ENCODE peak calls at places on chromosomes 6 and 20, in four cellular contexts. N is tibial artery, M is BE2C, H is WTC11. Z is an unnamed sample.

GRCh38 chr6:13427838-13428527 is 59.4 kb downstream of the GFOD1 start:
- DNase-seq in N (no peak), M (no peak), H (peak), Z (no peak)

GRCh38 chr20:56979125-56979524 is 287.3 kb downstream of the BMP7 start:
- DNase-seq in N (no peak), H (no peak), M (no peak), Z (no peak)

GRCh38 chr6:38493929-38494547 is 145.7 kb downstream of the BTBD9 start:
- DNase-seq in N (peak), H (peak), M (peak), Z (peak)

GRCh38 chr6:105692630-105693212 is 289.8 kb upstream of the PREP start:
- DNase-seq in M (no peak), N (no peak), H (no peak), Z (no peak)

GRCh38 chr6:122476131-122476530 is 4.5 kb upstream of the SERINC1 start:
- DNase-seq in N (no peak), M (no peak), H (no peak), Z (no peak)

GRCh38 chr6:143205983-143206382 is 145.3 kb downstream of the AIG1 start:
- DNase-seq in M (no peak), N (no peak), H (no peak), Z (no peak)

GRCh38 chr6:48611332-48611731 is 500.3 kb upstream of the PTCHD4 start:
- DNase-seq in N (no peak), H (no peak), M (no peak), Z (no peak)

GRCh38 chr6:33663028-33663427 is 41.9 kb downstream of the ITPR3 start:
- DNase-seq in M (no peak), N (no peak), H (no peak), Z (no peak)

GRCh38 chr6:47241742-47242482 is 67.8 kb downstream of the TNFRSF21 start:
- DNase-seq in H (no peak), M (no peak), N (no peak), Z (no peak)

GRCh38 chr6:158959552-158959951 is 40.5 kb downstream of the RSPH3 start:
- DNase-seq in N (no peak), H (no peak), M (no peak), Z (no peak)

GRCh38 chr6:13470240-13471140 is 16.9 kb downstream of the GFOD1 start:
- DNase-seq in N (no peak), H (no peak), M (peak), Z (no peak)

GRCh38 chr20:23151885-23152284 is 65.8 kb upstream of the CD93 start:
- DNase-seq in N (peak), M (no peak), H (no peak), Z (no peak)
- TF ChIP-seq CTCF in N (no peak), M (no peak), H (no peak), Z (no peak)

GRCh38 chr6:43702522-43703440 is 15.2 kb upstream of the MRPS18A start:
- DNase-seq in N (peak), H (peak), M (peak), Z (peak)
- TF ChIP-seq CTCF in N (no peak), H (no peak), M (no peak), Z (no peak)

GRCh38 chr20:50456452-50457324 is 53.5 kb upstream of the PTPN1 start:
- DNase-seq in M (no peak), N (no peak), H (no peak), Z (no peak)
- TF ChIP-seq CTCF in M (peak), N (no peak), H (no peak), Z (no peak)

GRCh38 chr6:84568971-84569370 is 195.4 kb downstream of the TBX18 start:
- DNase-seq in M (no peak), N (no peak), H (no peak), Z (no peak)
- TF ChIP-seq CTCF in M (peak), N (peak), H (no peak), Z (no peak)

GRCh38 chr6:129766959-129767728 is 57.2 kb upstream of the ARHGAP18 start:
- DNase-seq in N (no peak), H (peak), M (peak), Z (peak)

GRCh38 chr6:129759851-129760595 is 50.0 kb upstream of the ARHGAP18 start:
- DNase-seq in H (no peak), M (no peak), N (no peak), Z (no peak)

GRCh38 chr6:129767776-129768490 is 58.0 kb upstream of the ARHGAP18 start:
- DNase-seq in M (no peak), H (no peak), N (no peak), Z (no peak)

DNA sequence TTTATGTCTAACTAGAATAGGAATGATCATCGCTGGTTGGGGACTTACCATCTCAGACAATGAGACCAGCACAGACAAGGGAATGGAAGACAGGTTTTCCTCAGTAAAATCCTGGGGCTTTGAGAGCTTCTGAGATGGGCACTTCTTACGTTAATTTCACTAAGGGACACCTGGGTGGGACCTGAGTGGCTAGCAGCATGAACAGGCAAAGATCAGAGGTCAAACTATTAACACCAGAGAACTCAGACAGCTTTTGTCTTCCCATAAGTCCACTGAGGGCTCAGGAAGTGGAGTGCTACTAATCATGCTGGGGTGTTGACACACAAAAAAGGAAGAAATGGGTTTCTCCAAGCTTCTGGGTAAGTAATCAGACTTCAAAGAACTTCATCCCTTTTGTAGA is 55.0 kb upstream of the ARHGAP18 start:
- DNase-seq in H (no peak), M (no peak), N (no peak), Z (no peak)
- TF ChIP-seq CTCF in H (no peak), M (no peak), N (no peak), Z (no peak)

GRCh38 chr6:18121580-18122127 is 823 bp downstream of the NHLRC1 start:
- DNase-seq in N (no peak), M (no peak), H (peak), Z (no peak)
- TF ChIP-seq CTCF in N (no peak), M (peak), H (peak), Z (no peak)

GRCh38 chr6:107730106-107730505 is 94.0 kb downstream of the SCML4 start:
- DNase-seq in H (no peak), M (no peak), N (no peak), Z (no peak)
- TF ChIP-seq CTCF in H (no peak), M (no peak), N (no peak), Z (no peak)

GRCh38 chr20:63861981-63862901 is 943 bp downstream of the ABHD16B start:
- DNase-seq in N (no peak), M (no peak), H (no peak), Z (no peak)

GRCh38 chr20:63863021-63863797 is 1.9 kb upstream of the TPD52L2 start:
- DNase-seq in H (no peak), M (no peak), N (no peak), Z (no peak)

GRCh38 chr20:63864978-63865640 is at the start of gene TPD52L2:
- DNase-seq in H (peak), N (peak), M (peak), Z (peak)

GRCh38 chr20:63863798-63864544 is 1.1 kb upstream of the TPD52L2 start:
- DNase-seq in H (peak), M (peak), N (peak), Z (peak)

DNA sequence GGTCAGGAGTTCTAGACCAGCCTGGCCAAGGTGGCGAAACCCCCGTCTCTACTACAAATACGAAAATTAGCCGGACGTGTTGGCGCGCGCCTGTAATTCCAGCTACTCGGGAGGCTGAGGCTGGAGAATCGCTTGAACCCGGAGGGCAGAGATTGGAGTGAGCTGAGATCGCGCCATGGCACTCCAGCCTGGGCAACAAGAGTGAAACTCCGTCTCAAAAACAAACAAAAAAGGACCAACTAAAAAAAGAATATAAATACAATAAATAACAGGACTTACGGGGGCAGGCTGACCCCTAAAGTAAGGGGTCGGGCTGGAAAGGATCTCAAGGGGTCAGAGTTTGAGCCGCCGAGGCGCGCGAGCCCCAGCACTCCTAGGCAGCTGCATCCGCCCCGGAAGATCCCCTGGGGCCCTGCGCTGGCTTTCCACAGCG is 509 bp upstream of the TPD52L2 start:
- DNase-seq in N (no peak), M (no peak), H (no peak), Z (no peak)
- TF ChIP-seq CTCF in N (no peak), M (no peak), H (no peak), Z (no peak)

Z was measured in endothelial cell.